ENCODE peak calls at places on chromosomes 11 and 22, in ten cellular contexts. X, E, F, B, K, W, U, N, L and M are unnamed samples.

GRCh38 chr11:93444671-93445073 is 98.5 kb downstream of the SMCO4 start:
- DNase-seq in E (no peak), W (peak; percentile 33), K (peak; percentile 16), F (peak; percentile 14), L (no peak), X (peak; percentile 82), B (no peak), U (no peak), N (no peak), M (no peak)

GRCh38 chr11:120801801-120802689 is 221.9 kb upstream of the TBCEL start:
- DNase-seq in B (peak; percentile 52), L (peak; percentile 45), E (peak; percentile 71), F (peak; percentile 81), N (peak; percentile 58), K (peak; percentile 71), X (peak; percentile 85), U (peak; percentile 23), W (peak; percentile 45), M (no peak)

GRCh38 chr11:129785383-129786111 is 30.1 kb upstream of the TMEM45B start:
- DNase-seq in F (no peak), B (no peak), X (no peak), K (no peak), U (no peak), N (no peak), W (no peak), E (no peak), L (no peak), M (no peak)

GRCh38 chr22:26109686-26110315 is 59.5 kb upstream of the SEZ6L start:
- DNase-seq in B (no peak), K (no peak), W (no peak), L (no peak), N (no peak), E (no peak), X (no peak), U (no peak), F (no peak), M (no peak)

GRCh38 chr11:116311141-116311540 is 461.6 kb downstream of the BUD13 start:
- DNase-seq in X (no peak), W (no peak), N (no peak), L (no peak), F (no peak), K (no peak), B (no peak), E (no peak), U (no peak), M (no peak)

GRCh38 chr22:50547231-50547851 is 1.6 kb downstream of the KLHDC7B start:
- DNase-seq in U (no peak), B (no peak), N (no peak), K (no peak), F (no peak), E (no peak), W (no peak), X (no peak), L (no peak), M (peak; percentile 77)

GRCh38 chr11:8963569-8964323 is 496 bp downstream of the TMEM9B start:
- DNase-seq in F (peak; percentile 90), U (peak; percentile 72), L (peak; percentile 60), N (peak; percentile 86), W (peak; percentile 66), K (peak; percentile 68), B (peak; percentile 86), E (peak; percentile 84), X (peak; percentile 88), M (peak; percentile 94)

GRCh38 chr11:69943506-69943905 is 124.3 kb upstream of the FGF3 start:
- DNase-seq in L (no peak), W (no peak), F (no peak), E (no peak), B (no peak), U (no peak), K (no peak), X (no peak), N (no peak), M (peak; percentile 59)

GRCh38 chr22:50139843-50140415 is 30.6 kb upstream of the PANX2 start:
- DNase-seq in K (no peak), U (no peak), X (peak; percentile 55), W (no peak), N (no peak), L (no peak), F (no peak), B (no peak), E (no peak), M (no peak)

GRCh38 chr11:79155237-79155636 is 285.6 kb downstream of the TENM4 start:
- DNase-seq in W (no peak), N (no peak), E (no peak), F (no peak), L (no peak), U (no peak), B (no peak), K (no peak), X (no peak), M (no peak)

DNA sequence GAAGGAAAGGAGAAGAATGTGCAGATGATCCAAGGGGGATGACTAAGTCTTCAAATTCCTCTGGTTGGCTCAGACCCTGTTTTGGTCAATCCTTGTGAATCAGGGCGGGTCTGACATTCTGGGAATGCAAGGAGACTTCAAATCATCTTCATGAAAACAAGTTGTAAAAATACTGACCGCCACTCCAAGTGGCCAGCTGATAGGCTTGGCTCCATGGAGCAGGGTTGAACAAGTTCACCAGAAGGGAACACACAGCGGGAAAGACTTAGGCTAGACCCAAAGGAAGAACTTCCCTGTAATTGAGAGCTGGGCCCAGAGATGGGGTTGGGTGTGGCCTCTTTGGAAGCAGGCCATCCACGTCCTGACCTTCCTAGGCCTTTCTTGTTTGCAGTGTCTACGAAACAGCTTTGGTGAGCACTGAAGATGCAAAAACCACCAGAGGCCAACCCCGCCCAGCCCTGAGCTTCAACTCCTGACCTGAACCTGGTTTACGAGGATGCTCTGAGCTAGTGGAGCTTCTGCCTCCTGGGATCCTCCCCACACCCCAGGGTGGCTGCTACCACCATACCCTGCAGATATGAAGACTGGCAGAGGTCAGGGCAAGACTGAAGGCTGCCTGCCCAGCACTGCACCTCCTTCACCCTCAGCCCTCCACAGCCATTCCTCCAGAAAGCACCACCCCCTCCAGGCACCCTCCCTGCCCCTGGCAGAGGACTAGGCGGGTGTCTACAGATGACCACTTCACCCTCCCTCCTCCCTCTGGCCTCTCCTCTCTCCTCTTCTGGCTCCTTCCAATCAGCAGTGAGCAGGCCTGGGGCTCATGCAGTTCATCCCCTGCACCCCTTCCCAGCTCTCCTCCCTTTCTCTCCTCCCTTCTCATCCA is 26.1 kb downstream of the GDPD5 start:
- DNase-seq in U (no peak), F (no peak), L (no peak), K (peak; percentile 26), W (no peak), E (no peak), X (no peak), B (no peak), N (no peak), M (no peak)
- H3K27ac ChIP-seq in U (no peak overlapping the region), F (no peak overlapping the region), L (no peak overlapping the region), K (no peak overlapping the region), W (no peak overlapping the region), E (no peak overlapping the region), X (no peak overlapping the region), B (no peak overlapping the region), N (no peak overlapping the region), M (no peak overlapping the region)

DNA sequence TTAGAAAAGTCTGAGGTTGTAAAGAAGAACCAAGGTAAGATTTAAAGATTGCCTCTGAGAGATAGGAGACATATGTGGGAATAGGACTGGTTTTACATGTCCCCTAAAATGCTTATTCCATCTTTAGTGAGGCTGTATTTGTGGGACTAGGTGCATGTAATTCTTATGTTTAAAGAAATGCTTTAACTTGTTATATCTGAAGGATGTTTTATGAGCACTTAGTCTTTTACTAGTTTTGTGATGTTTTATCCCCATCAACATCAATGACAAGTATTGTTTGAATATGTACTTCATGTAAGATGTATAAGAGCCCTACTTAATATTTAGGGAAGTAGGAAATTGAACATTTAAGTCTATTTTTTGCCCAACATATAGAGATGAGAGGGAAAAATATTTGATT is 24.7 kb downstream of the GRAMD1B start:
- DNase-seq in W (no peak), B (no peak), X (no peak), U (no peak), F (no peak), N (no peak), L (no peak), K (no peak), E (no peak), M (no peak)
- H3K4me3 ChIP-seq in W (no peak overlapping the region), B (no peak overlapping the region), X (no peak overlapping the region), U (no peak overlapping the region), F (no peak overlapping the region), N (no peak overlapping the region), L (no peak overlapping the region), K (no peak overlapping the region), E (no peak overlapping the region), M (no peak overlapping the region)

DNA sequence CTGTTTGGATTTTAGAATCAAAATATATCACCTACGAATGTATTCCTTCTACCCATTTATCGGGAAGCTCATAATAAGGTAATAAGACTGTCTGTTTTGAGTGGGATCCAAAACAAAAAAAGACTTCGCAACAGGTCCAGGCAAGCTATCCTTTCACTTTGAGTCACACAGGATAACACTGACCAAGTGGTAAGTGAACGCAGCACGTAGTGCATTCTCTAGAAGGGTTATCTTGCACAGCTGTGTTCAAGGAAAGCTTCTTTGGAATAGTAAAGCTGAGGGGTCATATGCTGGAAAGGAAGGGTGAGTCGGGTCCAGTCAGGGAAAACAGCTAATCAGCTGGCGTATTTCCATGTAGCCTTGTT is 22.3 kb upstream of the NRGN start:
- DNase-seq in K (no peak), E (no peak), W (no peak), U (no peak), F (no peak), N (no peak), X (no peak), B (no peak), L (no peak), M (no peak)
- H3K27ac ChIP-seq in K (no peak overlapping the region), E (no peak overlapping the region), W (no peak overlapping the region), U (no peak overlapping the region), F (no peak overlapping the region), N (no peak overlapping the region), X (no peak overlapping the region), B (no peak overlapping the region), L (no peak overlapping the region), M (no peak overlapping the region)

DNA sequence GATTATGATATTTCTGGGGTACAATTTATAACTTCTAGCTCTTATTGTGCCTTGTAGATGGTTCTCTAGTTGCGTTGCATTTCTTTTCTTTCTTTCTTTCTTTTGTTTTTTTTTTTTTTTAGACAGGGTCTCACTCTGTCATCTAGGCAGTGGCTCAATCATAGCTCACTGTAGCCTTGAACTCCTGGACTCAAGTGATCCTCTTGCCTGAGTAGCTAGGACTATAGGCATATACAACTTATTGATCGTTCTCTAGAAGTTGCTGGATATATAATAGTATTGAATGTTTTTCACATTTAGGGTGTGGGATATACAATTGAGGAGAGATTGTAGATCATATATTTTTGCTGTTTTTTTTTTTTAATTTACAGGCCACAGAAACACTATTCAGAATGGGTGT is 119.2 kb downstream of the TMEM135 start:
- DNase-seq in B (no peak), X (no peak), K (no peak), U (no peak), F (no peak), L (no peak), E (no peak), N (no peak), W (no peak), M (no peak)
- H3K4me3 ChIP-seq in B (no peak overlapping the region), X (no peak overlapping the region), K (no peak overlapping the region), U (no peak overlapping the region), F (no peak overlapping the region), L (no peak overlapping the region), E (no peak overlapping the region), N (no peak overlapping the region), W (no peak overlapping the region), M (no peak overlapping the region)

GRCh38 chr11:65577756-65578109 is 1.9 kb downstream of the EHBP1L1 start:
- DNase-seq in F (no peak), E (no peak), N (no peak), X (no peak), K (no peak), W (no peak), U (no peak), B (no peak), L (no peak), M (no peak)
- H3K27ac ChIP-seq in F (no peak overlapping the region), E (peak overlapping the region; percentile 97), N (no peak overlapping the region), X (no peak overlapping the region), K (peak overlapping the region; percentile 84), W (no peak overlapping the region), U (peak overlapping the region; percentile 89), B (no peak overlapping the region), L (peak overlapping the region; percentile 94), M (peak overlapping the region; percentile 59)

GRCh38 chr11:67657300-67657699 is 6.8 kb upstream of the ACY3 start:
- DNase-seq in E (no peak), X (no peak), N (no peak), W (no peak), F (no peak), L (no peak), B (no peak), U (no peak), K (no peak), M (no peak)
- H3K4me3 ChIP-seq in E (no peak overlapping the region), X (no peak overlapping the region), N (no peak overlapping the region), W (no peak overlapping the region), F (no peak overlapping the region), L (no peak overlapping the region), B (no peak overlapping the region), U (no peak overlapping the region), K (no peak overlapping the region), M (no peak overlapping the region)